ENCODE peak calls at places on chromosomes 5 and 9, in four cellular contexts. V, J, R and Z are unnamed samples.
A peak's percentile ranks its signal among the peaks of the same experiment; 100 is the strongest.

GRCh38 chr9:21455320-21455719 is 15.1 kb downstream of the IFNA1 start:
- DNase-seq in R (no peak), V (no peak), J (no peak), Z (no peak)

GRCh38 chr5:139664727-139665351 is 16.7 kb downstream of the CXXC5 start:
- DNase-seq in R (no peak), V (peak; percentile 88), J (no peak), Z (no peak)

GRCh38 chr9:81902601-81903000 is 25.6 kb upstream of the SPATA31D4 start:
- DNase-seq in J (no peak), V (no peak), R (no peak), Z (no peak)

GRCh38 chr5:16842916-16843315 is 93.2 kb downstream of the MYO10 start:
- DNase-seq in R (no peak), V (no peak), J (no peak), Z (no peak)

GRCh38 chr5:176716320-176716719 is 69.0 kb downstream of the TSPAN17 start:
- DNase-seq in J (no peak), V (peak; percentile 83), R (no peak), Z (no peak)

GRCh38 chr5:168607946-168608345 is 28.8 kb upstream of the PANK3 start:
- DNase-seq in R (no peak), V (no peak), J (no peak), Z (no peak)

GRCh38 chr5:168646335-168646734 is 67.2 kb upstream of the PANK3 start:
- DNase-seq in J (no peak), V (no peak), R (no peak), Z (no peak)

GRCh38 chr9:1702701-1703100 is 312.4 kb upstream of the SMARCA2 start:
- DNase-seq in J (no peak), R (no peak), V (no peak), Z (no peak)

GRCh38 chr9:110969971-110970381 is 68.3 kb downstream of the LPAR1 start:
- DNase-seq in R (no peak), V (no peak), J (no peak), Z (no peak)

GRCh38 chr9:114430443-114430842 is 42.7 kb upstream of the AKNA start:
- DNase-seq in R (no peak), V (peak; percentile 7), J (no peak), Z (no peak)

GRCh38 chr5:139640432-139641115 is 7.6 kb upstream of the CXXC5 start:
- DNase-seq in R (no peak), J (no peak), V (no peak), Z (no peak)

GRCh38 chr5:40615586-40616193 is 64.0 kb upstream of the PTGER4 start:
- DNase-seq in V (no peak), R (no peak), J (no peak), Z (no peak)

GRCh38 chr9:86947146-86948081 is at the start of gene GAS1:
- DNase-seq in V (peak; percentile 93), J (peak; percentile 96), R (peak; percentile 88), Z (peak; percentile 61)

GRCh38 chr5:170120576-170120975 is 14.9 kb downstream of the FOXI1 start:
- DNase-seq in R (no peak), J (no peak), V (no peak), Z (no peak)

GRCh38 chr5:62576570-62577172 is 1.9 kb upstream of the LRRC70 start:
- DNase-seq in V (no peak), J (no peak), R (no peak), Z (no peak)

GRCh38 chr5:62577488-62577887 is 1.1 kb upstream of the LRRC70 start:
- DNase-seq in R (no peak), V (no peak), J (no peak), Z (no peak)

GRCh38 chr5:62575556-62575955 is 3.1 kb upstream of the LRRC70 start:
- DNase-seq in R (no peak), J (no peak), V (no peak), Z (no peak)

GRCh38 chr5:62579761-62580160 is 1.1 kb downstream of the LRRC70 start:
- DNase-seq in V (no peak), J (no peak), R (no peak), Z (no peak)

DNA sequence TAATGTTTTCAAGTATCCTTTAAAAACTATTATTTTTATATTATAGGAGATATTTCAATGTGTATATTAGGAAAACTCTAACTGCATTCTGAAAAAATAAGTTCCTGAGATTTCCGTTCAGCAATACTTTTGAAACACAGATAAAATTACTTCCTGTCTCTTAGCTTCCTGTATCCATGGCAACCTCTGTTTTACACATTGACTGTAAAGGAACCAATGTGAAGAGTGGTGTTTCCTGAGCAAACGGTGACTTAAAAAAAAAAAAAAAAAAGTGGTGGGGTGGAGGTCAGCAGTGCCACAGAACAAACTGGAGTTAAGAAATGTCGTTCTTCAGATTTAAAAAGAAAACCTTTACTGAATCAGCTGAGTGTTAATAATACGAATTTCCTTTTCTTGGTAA is at the start of gene LRRC70:
- DNase-seq in V (no peak), R (no peak), J (peak; percentile 23), Z (no peak)
- H3K4me3 ChIP-seq in V (no peak within 1 kb of the TSS), R (no peak within 1 kb of the TSS), J (no peak within 1 kb of the TSS), Z (no peak within 1 kb of the TSS)

DNA sequence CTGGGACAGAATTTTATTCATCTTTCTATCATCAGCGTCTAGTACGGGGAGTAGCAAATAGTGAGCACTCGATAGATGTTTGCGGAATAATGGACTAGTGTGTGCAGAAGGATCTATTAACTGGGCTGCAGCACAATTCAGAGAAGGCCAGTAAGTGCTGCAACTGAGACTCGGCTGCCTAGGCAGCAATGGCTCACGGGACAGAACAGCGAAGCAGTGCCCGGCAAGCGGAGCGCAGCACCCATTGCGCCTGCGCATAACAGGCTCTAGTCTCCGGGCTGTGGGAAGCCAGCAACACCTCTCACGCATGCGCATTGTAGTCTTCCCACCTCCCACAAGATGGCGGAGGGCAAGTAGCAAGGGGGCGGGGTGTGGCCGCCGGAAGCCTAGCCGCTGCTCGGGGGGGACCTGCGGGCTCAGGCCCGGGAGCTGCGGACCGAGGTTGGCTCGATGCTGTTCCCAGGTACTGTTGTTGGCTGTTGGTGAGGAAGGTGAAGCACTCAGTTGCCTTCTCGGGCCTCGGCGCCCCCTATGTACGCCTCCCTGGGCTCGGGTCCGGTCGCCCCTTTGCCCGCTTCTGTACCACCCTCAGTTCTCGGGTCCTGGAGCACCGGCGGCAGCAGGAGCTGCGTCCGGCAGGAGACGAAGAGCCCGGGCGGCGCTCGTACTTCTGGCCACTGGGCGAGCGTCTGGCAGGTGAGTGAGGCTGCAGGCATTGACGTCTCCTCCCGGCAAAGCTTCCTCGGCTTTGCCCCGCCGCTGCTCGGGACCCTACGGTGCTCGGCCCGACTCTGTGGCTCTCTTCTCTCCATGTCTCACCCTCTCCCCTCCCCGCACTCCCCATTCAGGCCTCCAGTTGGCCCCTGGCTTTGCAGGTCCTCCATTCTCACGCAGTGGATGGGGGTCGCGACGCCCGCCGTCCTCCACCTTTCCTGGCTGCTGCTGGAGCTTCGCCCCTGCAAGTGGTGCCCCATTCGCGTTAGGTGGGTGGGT is 30.2 kb upstream of the APC start:
- DNase-seq in J (peak; percentile 94), V (peak; percentile 99), R (peak; percentile 97), Z (peak; percentile 98)
- H3K4me1 ChIP-seq in J (no peaks in the 10 kb centered on the region), V (peaks cover 38% of the 10 kb centered on the region), R (no peaks in the 10 kb centered on the region), Z (peaks cover 2% of the 10 kb centered on the region)

GRCh38 chr5:80822640-80823039 is 137.5 kb upstream of the RASGRF2 start:
- DNase-seq in R (no peak), V (no peak), J (no peak), Z (no peak)

GRCh38 chr5:80816590-80816989 is 143.6 kb upstream of the RASGRF2 start:
- DNase-seq in J (no peak), V (no peak), R (no peak), Z (no peak)

GRCh38 chr5:80825780-80826460 is 134.2 kb upstream of the RASGRF2 start:
- DNase-seq in J (no peak), R (no peak), V (no peak), Z (no peak)

GRCh38 chr5:80820685-80821084 is 139.5 kb upstream of the RASGRF2 start:
- DNase-seq in J (peak; percentile 1), R (no peak), V (no peak), Z (no peak)
- H3K36me3 ChIP-seq in J (no peaks in the 10 kb centered on the region), R (no peaks in the 10 kb centered on the region), V (no peaks in the 10 kb centered on the region), Z (no peaks in the 10 kb centered on the region)

GRCh38 chr5:1201327-1202025 is at the start of gene SLC6A19:
- DNase-seq in R (no peak), J (no peak), V (no peak), Z (no peak)
- H3K4me3 ChIP-seq in R (no peak within 1 kb of the TSS), J (no peak within 1 kb of the TSS), V (no peak within 1 kb of the TSS), Z (no peak within 1 kb of the TSS)

DNA sequence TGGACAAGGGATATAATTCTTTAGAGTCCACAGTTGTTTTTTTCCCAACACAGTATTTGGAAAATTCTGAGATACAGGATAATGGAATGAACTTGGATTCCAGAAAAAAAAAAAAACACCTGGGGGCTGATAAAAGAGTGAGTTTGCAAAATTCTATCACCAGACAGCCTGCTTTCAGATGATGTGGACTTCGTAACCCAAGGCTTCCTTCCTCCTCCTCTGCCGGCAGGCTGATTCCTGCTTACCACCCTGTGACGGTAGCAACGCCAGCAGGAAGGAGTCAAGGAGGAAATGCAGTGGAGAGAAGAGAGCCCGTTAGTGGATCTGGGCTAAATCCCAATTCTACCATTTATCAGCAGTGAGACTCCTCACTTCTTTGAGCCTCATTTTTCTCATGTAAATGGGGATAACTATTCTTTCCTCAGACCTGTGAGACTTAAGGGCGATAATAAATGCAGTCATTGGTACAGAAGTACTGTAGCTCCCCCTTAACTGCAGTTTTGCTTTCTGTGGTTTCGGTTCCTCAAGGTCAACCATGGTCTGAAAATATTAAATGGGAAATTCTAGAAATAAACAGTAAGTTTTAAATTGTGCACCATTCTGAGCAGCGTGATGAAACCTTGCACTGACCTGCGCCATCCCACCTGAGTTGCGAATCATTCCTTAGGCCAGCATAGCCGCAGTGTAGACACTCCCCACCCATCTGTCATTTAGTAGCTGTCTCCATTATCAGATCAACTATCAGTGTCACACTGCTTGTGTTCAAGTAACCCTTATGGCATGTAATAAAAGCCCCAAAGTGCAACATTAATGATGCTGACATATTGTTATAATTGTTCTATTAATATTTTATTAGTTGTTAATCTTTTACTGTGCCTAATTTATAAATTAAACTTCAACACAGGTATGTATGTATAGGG is 71.4 kb downstream of the DCP2 start:
- DNase-seq in J (no peak), V (peak; percentile 57), R (no peak), Z (no peak)
- H3K4me1 ChIP-seq in J (no peaks in the 10 kb centered on the region), V (peaks cover 24% of the 10 kb centered on the region), R (no peaks in the 10 kb centered on the region), Z (no peaks in the 10 kb centered on the region)